ENCODE peak calls at places on chromosomes 2 and 18, in ten cellular contexts. One of them, this sample, is unnamed.

GRCh38 chr2:130767408-130767775 is 12.1 kb downstream of the AMER3 start:
- DNase-seq in stimulated activated CD8-positive, alpha-beta memory T cell treated with anti-CD3 and anti-CD28 coated beads, Interleukin-7, amount 100 ng/mL, for 24 hours: no peak
- DNase-seq in NCI-H2081: no peak
- DNase-seq in immature natural killer cell: no peak
- DNase-seq in AG04450: no peak
- DNase-seq in ELF-1: no peak
- DNase-seq in brain microvascular endothelial cell: no peak
- DNase-seq in MCF 10A: no peak
- DNase-seq in AG08396: no peak
- DNase-seq in effector memory CD8-positive, alpha-beta T cell: no peak
- DNase-seq in this sample: no peak

GRCh38 chr2:101983486-101983885 is 8.3 kb upstream of the IL1R2 start:
- DNase-seq in stimulated activated CD8-positive, alpha-beta memory T cell treated with anti-CD3 and anti-CD28 coated beads, Interleukin-7, amount 100 ng/mL, for 24 hours: no peak
- DNase-seq in NCI-H2081: peak; percentile 25
- DNase-seq in immature natural killer cell: no peak
- DNase-seq in AG04450: no peak
- DNase-seq in ELF-1: no peak
- DNase-seq in brain microvascular endothelial cell: no peak
- DNase-seq in MCF 10A: peak; percentile 62
- DNase-seq in AG08396: no peak
- DNase-seq in effector memory CD8-positive, alpha-beta T cell: no peak
- DNase-seq in this sample: no peak

GRCh38 chr18:7273301-7273911 is 42.5 kb downstream of the LRRC30 start:
- DNase-seq in stimulated activated CD8-positive, alpha-beta memory T cell treated with anti-CD3 and anti-CD28 coated beads, Interleukin-7, amount 100 ng/mL, for 24 hours: no peak
- DNase-seq in NCI-H2081: no peak
- DNase-seq in immature natural killer cell: no peak
- DNase-seq in AG04450: no peak
- DNase-seq in ELF-1: peak; percentile 17
- DNase-seq in brain microvascular endothelial cell: peak; percentile 63
- DNase-seq in MCF 10A: peak; percentile 97
- DNase-seq in AG08396: peak; percentile 27
- DNase-seq in effector memory CD8-positive, alpha-beta T cell: no peak
- DNase-seq in this sample: no peak

GRCh38 chr2:145744541-145745386 is 1224.8 kb upstream of the ZEB2 start:
- DNase-seq in stimulated activated CD8-positive, alpha-beta memory T cell treated with anti-CD3 and anti-CD28 coated beads, Interleukin-7, amount 100 ng/mL, for 24 hours: no peak
- DNase-seq in NCI-H2081: no peak
- DNase-seq in immature natural killer cell: no peak
- DNase-seq in AG04450: peak; percentile 68
- DNase-seq in ELF-1: no peak
- DNase-seq in brain microvascular endothelial cell: peak; percentile 94
- DNase-seq in MCF 10A: peak; percentile 51
- DNase-seq in AG08396: peak; percentile 28
- DNase-seq in effector memory CD8-positive, alpha-beta T cell: no peak
- DNase-seq in this sample: no peak

GRCh38 chr2:66915237-66915636 is 480.3 kb downstream of the MEIS1 start:
- DNase-seq in stimulated activated CD8-positive, alpha-beta memory T cell treated with anti-CD3 and anti-CD28 coated beads, Interleukin-7, amount 100 ng/mL, for 24 hours: no peak
- DNase-seq in NCI-H2081: no peak
- DNase-seq in immature natural killer cell: no peak
- DNase-seq in AG04450: no peak
- DNase-seq in ELF-1: no peak
- DNase-seq in brain microvascular endothelial cell: no peak
- DNase-seq in MCF 10A: no peak
- DNase-seq in AG08396: no peak
- DNase-seq in effector memory CD8-positive, alpha-beta T cell: no peak
- DNase-seq in this sample: no peak

GRCh38 chr2:187553908-187554703 is at the start of gene TFPI:
- DNase-seq in stimulated activated CD8-positive, alpha-beta memory T cell treated with anti-CD3 and anti-CD28 coated beads, Interleukin-7, amount 100 ng/mL, for 24 hours: no peak
- DNase-seq in NCI-H2081: no peak
- DNase-seq in immature natural killer cell: no peak
- DNase-seq in AG04450: no peak
- DNase-seq in ELF-1: no peak
- DNase-seq in brain microvascular endothelial cell: peak; percentile 73
- DNase-seq in MCF 10A: peak; percentile 72
- DNase-seq in AG08396: peak; percentile 66
- DNase-seq in effector memory CD8-positive, alpha-beta T cell: no peak
- DNase-seq in this sample: no peak

GRCh38 chr2:240946654-240947053 is 40.5 kb downstream of the CROCC2 start:
- DNase-seq in stimulated activated CD8-positive, alpha-beta memory T cell treated with anti-CD3 and anti-CD28 coated beads, Interleukin-7, amount 100 ng/mL, for 24 hours: no peak
- DNase-seq in NCI-H2081: no peak
- DNase-seq in immature natural killer cell: no peak
- DNase-seq in AG04450: no peak
- DNase-seq in ELF-1: peak; percentile 10
- DNase-seq in brain microvascular endothelial cell: no peak
- DNase-seq in MCF 10A: peak; percentile 60
- DNase-seq in AG08396: no peak
- DNase-seq in effector memory CD8-positive, alpha-beta T cell: no peak
- DNase-seq in this sample: no peak

GRCh38 chr18:79458131-79458838 is 62.6 kb downstream of the NFATC1 start:
- DNase-seq in stimulated activated CD8-positive, alpha-beta memory T cell treated with anti-CD3 and anti-CD28 coated beads, Interleukin-7, amount 100 ng/mL, for 24 hours: no peak
- DNase-seq in NCI-H2081: no peak
- DNase-seq in immature natural killer cell: no peak
- DNase-seq in AG04450: peak; percentile 20
- DNase-seq in ELF-1: peak; percentile 86
- DNase-seq in brain microvascular endothelial cell: peak; percentile 68
- DNase-seq in MCF 10A: peak; percentile 62
- DNase-seq in AG08396: peak; percentile 95
- DNase-seq in effector memory CD8-positive, alpha-beta T cell: no peak
- DNase-seq in this sample: no peak

GRCh38 chr2:137050949-137051348 is 285.6 kb downstream of the THSD7B start:
- DNase-seq in stimulated activated CD8-positive, alpha-beta memory T cell treated with anti-CD3 and anti-CD28 coated beads, Interleukin-7, amount 100 ng/mL, for 24 hours: no peak
- DNase-seq in NCI-H2081: no peak
- DNase-seq in immature natural killer cell: no peak
- DNase-seq in AG04450: no peak
- DNase-seq in ELF-1: no peak
- DNase-seq in brain microvascular endothelial cell: no peak
- DNase-seq in MCF 10A: peak; percentile 43
- DNase-seq in AG08396: no peak
- DNase-seq in effector memory CD8-positive, alpha-beta T cell: no peak
- DNase-seq in this sample: no peak

GRCh38 chr18:21481739-21482138 is 118.8 kb downstream of the ESCO1 start:
- DNase-seq in stimulated activated CD8-positive, alpha-beta memory T cell treated with anti-CD3 and anti-CD28 coated beads, Interleukin-7, amount 100 ng/mL, for 24 hours: no peak
- DNase-seq in NCI-H2081: no peak
- DNase-seq in immature natural killer cell: no peak
- DNase-seq in AG04450: no peak
- DNase-seq in ELF-1: no peak
- DNase-seq in brain microvascular endothelial cell: no peak
- DNase-seq in MCF 10A: no peak
- DNase-seq in AG08396: no peak
- DNase-seq in effector memory CD8-positive, alpha-beta T cell: no peak
- DNase-seq in this sample: no peak

GRCh38 chr18:36655894-36656293 is 172.9 kb downstream of the TPGS2 start:
- DNase-seq in stimulated activated CD8-positive, alpha-beta memory T cell treated with anti-CD3 and anti-CD28 coated beads, Interleukin-7, amount 100 ng/mL, for 24 hours: no peak
- DNase-seq in NCI-H2081: no peak
- DNase-seq in immature natural killer cell: no peak
- DNase-seq in AG04450: no peak
- DNase-seq in ELF-1: no peak
- DNase-seq in brain microvascular endothelial cell: no peak
- DNase-seq in MCF 10A: no peak
- DNase-seq in AG08396: no peak
- DNase-seq in effector memory CD8-positive, alpha-beta T cell: no peak
- DNase-seq in this sample: no peak

GRCh38 chr2:162457487-162457886 is 113.6 kb downstream of the GCA start:
- DNase-seq in stimulated activated CD8-positive, alpha-beta memory T cell treated with anti-CD3 and anti-CD28 coated beads, Interleukin-7, amount 100 ng/mL, for 24 hours: no peak
- DNase-seq in NCI-H2081: no peak
- DNase-seq in immature natural killer cell: no peak
- DNase-seq in AG04450: no peak
- DNase-seq in ELF-1: no peak
- DNase-seq in brain microvascular endothelial cell: no peak
- DNase-seq in MCF 10A: no peak
- DNase-seq in AG08396: no peak
- DNase-seq in effector memory CD8-positive, alpha-beta T cell: no peak
- DNase-seq in this sample: no peak

GRCh38 chr2:241542278-241542605 is 16.3 kb upstream of the BOK start:
- DNase-seq in stimulated activated CD8-positive, alpha-beta memory T cell treated with anti-CD3 and anti-CD28 coated beads, Interleukin-7, amount 100 ng/mL, for 24 hours: no peak
- DNase-seq in NCI-H2081: no peak
- DNase-seq in immature natural killer cell: no peak
- DNase-seq in AG04450: no peak
- DNase-seq in ELF-1: no peak
- DNase-seq in brain microvascular endothelial cell: no peak
- DNase-seq in MCF 10A: no peak
- DNase-seq in AG08396: no peak
- DNase-seq in effector memory CD8-positive, alpha-beta T cell: no peak
- DNase-seq in this sample: no peak

GRCh38 chr2:133541376-133541775 is 26.9 kb downstream of the NCKAP5 start:
- DNase-seq in stimulated activated CD8-positive, alpha-beta memory T cell treated with anti-CD3 and anti-CD28 coated beads, Interleukin-7, amount 100 ng/mL, for 24 hours: no peak
- DNase-seq in NCI-H2081: no peak
- DNase-seq in immature natural killer cell: no peak
- DNase-seq in AG04450: no peak
- DNase-seq in ELF-1: no peak
- DNase-seq in brain microvascular endothelial cell: no peak
- DNase-seq in MCF 10A: no peak
- DNase-seq in AG08396: no peak
- DNase-seq in effector memory CD8-positive, alpha-beta T cell: no peak
- DNase-seq in this sample: no peak

GRCh38 chr2:7077660-7078278 is 160.6 kb downstream of the RNF144A start:
- DNase-seq in stimulated activated CD8-positive, alpha-beta memory T cell treated with anti-CD3 and anti-CD28 coated beads, Interleukin-7, amount 100 ng/mL, for 24 hours: no peak
- DNase-seq in NCI-H2081: no peak
- DNase-seq in immature natural killer cell: no peak
- DNase-seq in AG04450: no peak
- DNase-seq in ELF-1: no peak
- DNase-seq in brain microvascular endothelial cell: no peak
- DNase-seq in MCF 10A: peak; percentile 8
- DNase-seq in AG08396: no peak
- DNase-seq in effector memory CD8-positive, alpha-beta T cell: no peak
- DNase-seq in this sample: no peak